ENCODE peak calls at places on chromosomes 11 and 22, in five cellular contexts. K is A549, V is heart left ventricle, X is gastrocnemius medialis, D is adrenal gland. W is an unnamed sample.

GRCh38 chr22:40510965-40511364 is 125.6 kb downstream of the MRTFA start:
- DNase-seq in D (no peak), V (no peak), K (no peak), X (no peak), W (no peak)

GRCh38 chr22:44365196-44365802 is 52.5 kb upstream of the SHISAL1 start:
- DNase-seq in X (no peak), K (no peak), V (no peak), D (no peak), W (no peak)

GRCh38 chr11:61888043-61888442 is 3.3 kb downstream of the FADS3 start:
- DNase-seq in V (peak), D (peak), X (peak), K (peak), W (peak)

GRCh38 chr22:50011447-50012200 is 941 bp downstream of the IL17REL start:
- DNase-seq in D (no peak), X (no peak), V (no peak), K (no peak), W (peak)

GRCh38 chr11:103894034-103894433 is 142.4 kb upstream of the DDI1 start:
- DNase-seq in V (no peak), D (no peak), X (no peak), K (no peak), W (no peak)

GRCh38 chr22:37068859-37069258 is 17.3 kb downstream of the KCTD17 start:
- DNase-seq in D (no peak), V (no peak), X (no peak), K (no peak), W (no peak)

GRCh38 chr11:71502871-71503435 is 24.1 kb upstream of the KRTAP5-7 start:
- DNase-seq in D (no peak), K (no peak), V (no peak), X (no peak), W (no peak)

GRCh38 chr22:36220457-36220921 is 18.8 kb downstream of the APOL2 start:
- DNase-seq in D (peak), V (no peak), K (peak), X (peak), W (no peak)

GRCh38 chr11:47305734-47306483 is 36.0 kb downstream of the MADD start:
- DNase-seq in K (no peak), X (peak), V (peak), D (peak), W (peak)

GRCh38 chr11:74004694-74005615 is 3.9 kb downstream of the UCP3 start:
- DNase-seq in D (no peak), X (no peak), V (no peak), K (no peak), W (no peak)

GRCh38 chr11:77064648-77065217 is 2.0 kb upstream of the CAPN5 start:
- DNase-seq in V (no peak), K (no peak), X (no peak), D (no peak), W (no peak)

GRCh38 chr11:1072821-1073231 is 1.8 kb upstream of the MUC2 start:
- DNase-seq in X (no peak), V (no peak), K (no peak), D (no peak), W (peak)

GRCh38 chr22:39558254-39558727 is 12.3 kb upstream of the CACNA1I start:
- DNase-seq in V (no peak), D (peak), K (no peak), X (no peak), W (no peak)

GRCh38 chr11:62547691-62548281 is 1.2 kb upstream of the AHNAK start:
- DNase-seq in X (peak), D (no peak), K (peak), V (peak), W (peak)

GRCh38 chr11:128890543-128891409 is at the start of gene KCNJ5:
- DNase-seq in V (peak), D (peak), X (no peak), K (peak), W (peak)

GRCh38 chr11:111283945-111284481 is 14.3 kb upstream of the POU2AF3 start:
- DNase-seq in V (peak), K (no peak), X (peak), D (no peak), W (no peak)

GRCh38 chr11:2268911-2269600 is 1.3 kb downstream of the ASCL2 start:
- DNase-seq in D (peak), V (peak), X (no peak), K (no peak), W (peak)
- TF ChIP-seq POLR2A in D (no peak), V (no peak), X (no peak), K (no peak), W (peak)

DNA sequence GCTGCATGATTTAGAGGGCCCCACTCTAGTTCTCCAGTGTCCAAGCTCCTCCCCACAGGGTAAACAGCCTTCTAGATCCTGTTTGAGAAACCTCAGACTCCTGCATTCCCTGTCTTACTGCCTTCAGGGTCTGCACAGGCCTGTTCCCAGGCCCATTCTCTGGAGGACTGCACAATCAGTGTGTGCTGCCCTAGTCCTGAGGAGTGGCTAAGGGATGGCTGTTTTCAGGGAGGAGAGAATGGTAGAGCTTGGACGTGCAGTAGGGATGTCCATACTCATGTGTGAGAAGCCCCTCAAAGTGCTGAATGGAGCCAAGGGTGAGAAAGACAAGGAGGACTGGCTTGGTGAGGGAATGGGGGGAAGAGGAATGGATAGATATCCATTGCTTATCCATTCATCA is 103.8 kb upstream of the CCDC90B start:
- DNase-seq in V (no peak), K (no peak), X (no peak), D (no peak), W (no peak)
- TF ChIP-seq CTCF in V (no peak), K (no peak), X (no peak), D (no peak), W (no peak)

GRCh38 chr11:36818410-36818809 is 220.4 kb upstream of the RAG2 start:
- DNase-seq in V (no peak), D (no peak), X (no peak), K (peak), W (no peak)

GRCh38 chr11:36822829-36823228 is 224.8 kb upstream of the RAG2 start:
- DNase-seq in D (no peak), X (no peak), V (no peak), K (no peak), W (no peak)

GRCh38 chr11:36817336-36817965 is 219.4 kb upstream of the RAG2 start:
- DNase-seq in V (no peak), X (no peak), K (peak), D (no peak), W (no peak)
- TF ChIP-seq POLR2A in V (no peak), X (no peak), K (no peak), D (no peak), W (no peak)

GRCh38 chr11:118258410-118258809 is 5.7 kb downstream of the MPZL2 start:
- DNase-seq in D (no peak), V (no peak), K (no peak), X (no peak), W (no peak)
- TF ChIP-seq CTCF in D (no peak), V (no peak), K (no peak), X (no peak), W (no peak)